ENCODE peak calls at places on chromosomes 1 and 21, in six cellular contexts. Q is choroid plexus epithelial cell; W is activated naive CD8-positive, alpha-beta T cell treated with anti-CD3 and anti-CD28 coated beads for 36 hours; E is hepatocyte; U is Right ventricle myocardium superior; B is GM20000. A is an unnamed sample.

GRCh38 chr1:213582976-213583567 is 404.7 kb upstream of the PROX1 start:
- DNase-seq in B (no peak), U (no peak), Q (no peak), E (no peak), W (no peak), A (no peak)

GRCh38 chr1:241857131-241857530 is 9.1 kb downstream of the EXO1 start:
- DNase-seq in Q (peak), U (no peak), W (no peak), E (no peak), B (no peak), A (no peak)

GRCh38 chr1:94801919-94802546 is 18.1 kb upstream of the SLC44A3 start:
- DNase-seq in W (no peak), U (peak), Q (peak), E (peak), B (peak), A (peak)

GRCh38 chr1:57843760-57844159 is 419.9 kb upstream of the DAB1 start:
- DNase-seq in W (no peak), E (no peak), Q (peak), B (no peak), U (no peak), A (peak)

GRCh38 chr21:44376606-44377005 is 23.2 kb downstream of the TRPM2 start:
- DNase-seq in U (peak), W (no peak), Q (no peak), B (no peak), E (no peak), A (no peak)

GRCh38 chr1:34827341-34827941 is 32.1 kb downstream of the SMIM12 start:
- DNase-seq in E (no peak), Q (no peak), B (no peak), W (no peak), U (no peak), A (no peak)

GRCh38 chr1:17466359-17466758 is 26.9 kb upstream of the RCC2 start:
- DNase-seq in Q (no peak), B (no peak), U (no peak), E (no peak), W (no peak), A (no peak)

GRCh38 chr1:150992626-150993025 is 10.5 kb downstream of the ANXA9 start:
- DNase-seq in E (no peak), B (no peak), Q (no peak), W (no peak), U (no peak), A (no peak)

GRCh38 chr21:44499631-44500030 is 40.4 kb downstream of the KRTAP10-1 start:
- DNase-seq in U (peak), B (no peak), Q (no peak), W (no peak), E (no peak), A (no peak)

GRCh38 chr1:165645654-165646366 is 14.8 kb downstream of the MGST3 start:
- DNase-seq in U (peak), Q (no peak), W (no peak), B (no peak), E (peak), A (no peak)

GRCh38 chr21:15774590-15774989 is 44.8 kb downstream of the USP25 start:
- DNase-seq in U (no peak), Q (peak), E (no peak), B (no peak), W (no peak), A (peak)

GRCh38 chr1:234942869-234943501 is 185.7 kb downstream of the TOMM20 start:
- DNase-seq in B (no peak), Q (no peak), W (no peak), U (no peak), E (no peak), A (no peak)

GRCh38 chr1:226637147-226637935 is 88.8 kb downstream of the STUM start:
- DNase-seq in U (peak), W (no peak), Q (peak), E (no peak), B (no peak), A (peak)

GRCh38 chr1:181661569-181661968 is 178.3 kb downstream of the CACNA1E start:
- DNase-seq in B (no peak), W (no peak), E (no peak), Q (no peak), U (no peak), A (no peak)

GRCh38 chr1:42931108-42931539 is 27.5 kb downstream of the SLC2A1 start:
- DNase-seq in W (peak), E (peak), B (peak), Q (peak), U (no peak), A (peak)

GRCh38 chr1:15492572-15492971 is 16.7 kb downstream of the CELA2B start:
- DNase-seq in B (no peak), E (no peak), Q (no peak), U (peak), W (no peak), A (no peak)

GRCh38 chr1:46309401-46310159 is 6.1 kb downstream of the UQCRH start:
- DNase-seq in Q (no peak), U (no peak), E (no peak), W (no peak), B (no peak), A (no peak)

GRCh38 chr1:231106347-231106746 is 55.5 kb upstream of the TRIM67 start:
- DNase-seq in E (peak), Q (peak), W (no peak), U (no peak), B (no peak), A (peak)

GRCh38 chr1:152697701-152698600 is at the start of gene LCE2A:
- DNase-seq in W (no peak), E (no peak), U (no peak), B (no peak), Q (no peak), A (no peak)

GRCh38 chr1:243558556-243558955 is 291.5 kb downstream of the AKT3 start:
- DNase-seq in B (no peak), E (no peak), Q (no peak), W (no peak), U (no peak), A (no peak)

GRCh38 chr1:217004776-217005436 is 281.7 kb upstream of the ESRRG start:
- DNase-seq in Q (no peak), W (no peak), U (no peak), B (no peak), E (no peak), A (no peak)

GRCh38 chr21:40990366-40990765 is 143.4 kb upstream of the DSCAM start:
- DNase-seq in W (no peak), U (no peak), E (no peak), Q (no peak), B (no peak), A (no peak)

GRCh38 chr21:37039434-37040075 is 33.1 kb downstream of the RIPPLY3 start:
- DNase-seq in E (no peak), W (no peak), U (no peak), B (no peak), Q (no peak), A (no peak)

GRCh38 chr1:60894121-60894520 is 188.2 kb upstream of the NFIA start:
- DNase-seq in B (no peak), U (no peak), E (no peak), Q (no peak), W (no peak), A (no peak)

GRCh38 chr1:154342836-154343472 is 17.6 kb downstream of the ATP8B2 start:
- DNase-seq in B (no peak), Q (no peak), E (no peak), U (peak), W (peak), A (no peak)

GRCh38 chr21:33264561-33264960 is 1.6 kb upstream of the IL10RB start:
- DNase-seq in E (no peak), B (no peak), W (no peak), Q (no peak), U (no peak), A (no peak)

GRCh38 chr1:4734219-4734618 is 79.8 kb downstream of the AJAP1 start:
- DNase-seq in B (no peak), E (no peak), U (no peak), Q (no peak), W (no peak), A (no peak)

GRCh38 chr21:31117046-31117916 is 79.0 kb upstream of the KRTAP19-8 start:
- DNase-seq in Q (peak), W (no peak), B (no peak), U (no peak), E (peak), A (peak)

GRCh38 chr21:16169810-16170209 is 440.0 kb downstream of the USP25 start:
- DNase-seq in Q (no peak), W (no peak), B (no peak), U (no peak), E (no peak), A (no peak)

GRCh38 chr1:210213335-210213734 is 19.3 kb upstream of the SERTAD4 start:
- DNase-seq in W (no peak), B (no peak), U (no peak), E (no peak), Q (no peak), A (no peak)

GRCh38 chr1:145689922-145690321 is 17.2 kb downstream of the PDZK1 start:
- DNase-seq in B (no peak), Q (no peak), E (no peak), W (no peak), U (no peak), A (peak)

GRCh38 chr1:21763236-21763635 is 19.7 kb downstream of the USP48 start:
- DNase-seq in U (no peak), W (no peak), Q (no peak), E (no peak), B (no peak), A (no peak)

GRCh38 chr1:235068155-235069121 is 60.2 kb downstream of the TOMM20 start:
- DNase-seq in B (no peak), U (no peak), E (no peak), Q (peak), W (no peak), A (peak)

GRCh38 chr1:116168277-116169032 is 57.3 kb downstream of the MAB21L3 start:
- DNase-seq in W (peak), B (peak), U (peak), E (peak), Q (peak), A (peak)

GRCh38 chr1:46520063-46520911 is 30.7 kb downstream of the DMBX1 start:
- DNase-seq in E (peak), W (no peak), Q (peak), B (no peak), U (no peak), A (peak)

GRCh38 chr1:163191301-163191700 is 11.4 kb downstream of the RGS5 start:
- DNase-seq in E (no peak), U (no peak), Q (no peak), W (no peak), B (peak), A (no peak)

GRCh38 chr1:108877324-108877812 is 583 bp downstream of the GPSM2 start:
- DNase-seq in Q (peak), E (peak), W (no peak), B (peak), U (no peak), A (peak)